ENCODE peak calls at places on chromosomes 6 and 20, in six cellular contexts. P, L, Z, F, D and C are unnamed samples.

GRCh38 chr6:165178056-165178455 is 131.3 kb downstream of the C6orf118 start:
- DNase-seq in P (no peak), D (no peak), L (no peak), Z (no peak), F (no peak), C (no peak)

GRCh38 chr20:11041396-11041795 is 367.6 kb upstream of the JAG1 start:
- DNase-seq in D (no peak), P (no peak), L (no peak), Z (no peak), F (no peak), C (no peak)

GRCh38 chr6:148851683-148852556 is 105.1 kb downstream of the UST start:
- DNase-seq in P (no peak), D (no peak), Z (peak), F (no peak), L (no peak), C (peak)

GRCh38 chr20:45154183-45154582 is 20.5 kb upstream of the PI3 start:
- DNase-seq in P (no peak), L (no peak), Z (no peak), D (no peak), F (no peak), C (no peak)

GRCh38 chr6:13295576-13295975 is 32.8 kb downstream of the TBC1D7 start:
- DNase-seq in L (no peak), P (no peak), F (no peak), Z (no peak), D (no peak), C (no peak)

GRCh38 chr6:155022726-155023125 is 27.6 kb downstream of the TIAM2 start:
- DNase-seq in P (no peak), Z (no peak), F (no peak), L (no peak), D (no peak), C (no peak)

GRCh38 chr6:35359744-35360348 is 17.5 kb downstream of the PPARD start:
- DNase-seq in D (no peak), F (peak), L (no peak), P (no peak), Z (no peak), C (no peak)

GRCh38 chr6:125154184-125155135 is 887 bp downstream of the TPD52L1 start:
- DNase-seq in D (no peak), P (peak), Z (peak), F (peak), L (peak), C (no peak)

GRCh38 chr6:109912136-109912535 is 66.0 kb upstream of the GPR6 start:
- DNase-seq in Z (no peak), F (no peak), D (no peak), P (no peak), L (no peak), C (no peak)

GRCh38 chr6:31896856-31897611 is 464 bp downstream of the EHMT2 start:
- DNase-seq in P (no peak), F (peak), D (no peak), L (no peak), Z (no peak), C (no peak)

GRCh38 chr20:45083127-45083526 is 17.8 kb downstream of the KCNS1 start:
- DNase-seq in D (no peak), P (no peak), Z (no peak), L (no peak), F (no peak), C (no peak)

GRCh38 chr6:133880006-133880405 is 8.9 kb upstream of the TCF21 start:
- DNase-seq in L (no peak), P (no peak), Z (no peak), F (no peak), D (no peak), C (no peak)

GRCh38 chr6:37525460-37526357 is 26.0 kb upstream of the CCDC167 start:
- DNase-seq in L (no peak), F (peak), P (no peak), D (no peak), Z (no peak), C (peak)

GRCh38 chr6:158460602-158461092 is 99.2 kb upstream of the TMEM181 start:
- DNase-seq in L (no peak), D (no peak), F (peak), Z (no peak), P (no peak), C (no peak)

GRCh38 chr6:125802943-125803377 is 12.2 kb downstream of the NCOA7 start:
- DNase-seq in P (no peak), F (no peak), D (no peak), Z (no peak), L (no peak), C (no peak)

GRCh38 chr20:24095303-24095702 is 106.7 kb upstream of the GGTLC1 start:
- DNase-seq in Z (no peak), L (no peak), F (no peak), P (no peak), D (no peak), C (no peak)

GRCh38 chr20:59074456-59074855 is 31.9 kb upstream of the PRELID3B start:
- DNase-seq in L (peak), Z (no peak), F (no peak), D (no peak), P (no peak), C (no peak)

GRCh38 chr20:32327087-32327681 is 30.9 kb upstream of the ASXL1 start:
- DNase-seq in D (peak), Z (no peak), F (no peak), L (no peak), P (no peak), C (no peak)

GRCh38 chr6:158752613-158753012 is 66.6 kb downstream of the EZR start:
- DNase-seq in P (peak), Z (peak), L (no peak), D (peak), F (peak), C (peak)

GRCh38 chr6:139030539-139030938 is 2.0 kb downstream of the ABRACL start:
- DNase-seq in D (no peak), P (no peak), F (no peak), L (peak), Z (peak), C (no peak)

GRCh38 chr6:1190361-1190760 is 121.5 kb upstream of the FOXQ1 start:
- DNase-seq in P (no peak), D (peak), F (peak), L (no peak), Z (no peak), C (peak)

GRCh38 chr6:14524319-14524718 is 406.7 kb downstream of the CD83 start:
- DNase-seq in L (no peak), F (peak), D (no peak), Z (no peak), P (no peak), C (no peak)

GRCh38 chr6:44148306-44148705 is 10.3 kb upstream of the CAPN11 start:
- DNase-seq in Z (no peak), L (no peak), F (no peak), P (no peak), D (no peak), C (no peak)

GRCh38 chr6:166739655-166740318 is 112.7 kb upstream of the RPS6KA2 start:
- DNase-seq in Z (no peak), D (no peak), L (no peak), P (no peak), F (no peak), C (no peak)

GRCh38 chr6:10425973-10426780 is 11.3 kb upstream of the TFAP2A start:
- DNase-seq in F (peak), Z (no peak), P (no peak), D (peak), L (peak), C (peak)

GRCh38 chr6:31042801-31043200 is 32.5 kb downstream of the MUC22 start:
- DNase-seq in F (peak), L (no peak), D (no peak), Z (no peak), P (peak), C (no peak)

GRCh38 chr20:9744551-9744950 is 94.3 kb downstream of the PAK5 start:
- DNase-seq in P (no peak), F (no peak), L (no peak), Z (no peak), D (no peak), C (no peak)

GRCh38 chr6:5401845-5402738 is 140.8 kb downstream of the FARS2 start:
- DNase-seq in Z (no peak), D (peak), F (no peak), L (no peak), P (no peak), C (no peak)

GRCh38 chr6:13947611-13948178 is 22.9 kb downstream of the RNF182 start:
- DNase-seq in L (no peak), F (no peak), P (no peak), Z (no peak), D (no peak), C (no peak)

GRCh38 chr6:44237021-44237812 is 9.7 kb upstream of the HSP90AB1 start:
- DNase-seq in F (peak), D (peak), L (peak), Z (peak), P (peak), C (peak)

GRCh38 chr6:148502083-148502772 is 159.6 kb downstream of the SASH1 start:
- DNase-seq in F (no peak), Z (no peak), D (no peak), P (no peak), L (no peak), C (no peak)

GRCh38 chr6:108598316-108598863 is 37.7 kb downstream of the FOXO3 start:
- DNase-seq in P (no peak), Z (no peak), L (peak), D (no peak), F (peak), C (peak)